ENCODE peak calls at places on chromosomes 6 and 20, in five cellular contexts. One of them, this sample, is unnamed.

GRCh38 chr6:81875776-81876293 is 123.4 kb upstream of the TENT5A start:
- DNase-seq in sciatic nerve: no peak
- DNase-seq in posterior cingulate gyrus: no peak
- DNase-seq in BE2C: no peak
- DNase-seq in activated naive CD4-positive, alpha-beta T cell: no peak
- DNase-seq in this sample: no peak

GRCh38 chr6:106685833-106686232 is 56.5 kb downstream of the QRSL1 start:
- DNase-seq in posterior cingulate gyrus: no peak
- DNase-seq in BE2C: no peak
- DNase-seq in activated naive CD4-positive, alpha-beta T cell: no peak
- DNase-seq in sciatic nerve: no peak
- DNase-seq in this sample: no peak

GRCh38 chr6:111661541-111662041 is 55.9 kb upstream of the TRAF3IP2 start:
- DNase-seq in posterior cingulate gyrus: no peak
- DNase-seq in BE2C: no peak
- DNase-seq in sciatic nerve: no peak
- DNase-seq in activated naive CD4-positive, alpha-beta T cell: no peak
- DNase-seq in this sample: no peak

GRCh38 chr6:82144852-82145332 is 102.7 kb downstream of the IBTK start:
- DNase-seq in BE2C: peak; percentile 66
- DNase-seq in activated naive CD4-positive, alpha-beta T cell: no peak
- DNase-seq in posterior cingulate gyrus: no peak
- DNase-seq in sciatic nerve: no peak
- DNase-seq in this sample: no peak

GRCh38 chr6:17120019-17120418 is 18.2 kb downstream of the STMND1 start:
- DNase-seq in BE2C: no peak
- DNase-seq in activated naive CD4-positive, alpha-beta T cell: no peak
- DNase-seq in sciatic nerve: no peak
- DNase-seq in posterior cingulate gyrus: no peak
- DNase-seq in this sample: no peak

GRCh38 chr6:155647354-155647753 is 191.7 kb upstream of the NOX3 start:
- DNase-seq in activated naive CD4-positive, alpha-beta T cell: no peak
- DNase-seq in sciatic nerve: no peak
- DNase-seq in posterior cingulate gyrus: no peak
- DNase-seq in BE2C: no peak
- DNase-seq in this sample: no peak

GRCh38 chr6:80425089-80425823 is 318.8 kb downstream of the BCKDHB start:
- DNase-seq in sciatic nerve: no peak
- DNase-seq in activated naive CD4-positive, alpha-beta T cell: no peak
- DNase-seq in BE2C: no peak
- DNase-seq in posterior cingulate gyrus: no peak
- DNase-seq in this sample: no peak

GRCh38 chr6:88728756-88729155 is 234.7 kb downstream of the RNGTT start:
- DNase-seq in posterior cingulate gyrus: no peak
- DNase-seq in BE2C: no peak
- DNase-seq in sciatic nerve: no peak
- DNase-seq in activated naive CD4-positive, alpha-beta T cell: no peak
- DNase-seq in this sample: no peak

GRCh38 chr20:18721716-18722115 is 91.9 kb upstream of the SCP2D1 start:
- DNase-seq in posterior cingulate gyrus: no peak
- DNase-seq in sciatic nerve: no peak
- DNase-seq in BE2C: no peak
- DNase-seq in activated naive CD4-positive, alpha-beta T cell: no peak
- DNase-seq in this sample: no peak

GRCh38 chr6:122077603-122078002 is 321.8 kb upstream of the HSF2 start:
- DNase-seq in BE2C: no peak
- DNase-seq in sciatic nerve: no peak
- DNase-seq in activated naive CD4-positive, alpha-beta T cell: no peak
- DNase-seq in posterior cingulate gyrus: no peak
- DNase-seq in this sample: no peak

GRCh38 chr6:30914854-30915590 is 984 bp downstream of the VARS2 start:
- DNase-seq in posterior cingulate gyrus: no peak
- DNase-seq in sciatic nerve: no peak
- DNase-seq in BE2C: no peak
- DNase-seq in activated naive CD4-positive, alpha-beta T cell: no peak
- DNase-seq in this sample: no peak

GRCh38 chr6:118725944-118726343 is 74.6 kb upstream of the CEP85L start:
- DNase-seq in sciatic nerve: no peak
- DNase-seq in activated naive CD4-positive, alpha-beta T cell: peak; percentile 35
- DNase-seq in BE2C: no peak
- DNase-seq in posterior cingulate gyrus: no peak
- DNase-seq in this sample: no peak

GRCh38 chr20:56748476-56749377 is 119.6 kb downstream of the TFAP2C start:
- DNase-seq in posterior cingulate gyrus: no peak
- DNase-seq in sciatic nerve: no peak
- DNase-seq in BE2C: no peak
- DNase-seq in activated naive CD4-positive, alpha-beta T cell: no peak
- DNase-seq in this sample: no peak

This sample was measured in esophagus squamous epithelium.